ENCODE peak calls at places on chromosomes 7 and 10, in eight cellular contexts. One of them, this sample, is unnamed. For H3K9me3, the result is how much of the 10 kb centered on the place peaks cover.

GRCh38 chr10:68876919-68877250 is 24.2 kb upstream of the DDX50 start:
- DNase-seq in Peyer's patch: no peak
- DNase-seq in adrenal gland: no peak
- DNase-seq in neural progenitor cell: peak
- DNase-seq in lung: no peak
- DNase-seq in colonic mucosa: no peak
- DNase-seq in cardiac muscle cell: peak
- DNase-seq in spleen: no peak
- DNase-seq in this sample: no peak

GRCh38 chr7:155371884-155372781 is 74.5 kb downstream of the INSIG1 start:
- DNase-seq in cardiac muscle cell: no peak
- DNase-seq in spleen: peak
- DNase-seq in adrenal gland: no peak
- DNase-seq in lung: no peak
- DNase-seq in neural progenitor cell: peak
- DNase-seq in Peyer's patch: no peak
- DNase-seq in colonic mucosa: no peak
- DNase-seq in this sample: no peak

GRCh38 chr7:151437866-151438516 is 1.9 kb downstream of the CRYGN start:
- DNase-seq in spleen: peak
- DNase-seq in lung: no peak
- DNase-seq in cardiac muscle cell: no peak
- DNase-seq in colonic mucosa: no peak
- DNase-seq in adrenal gland: no peak
- DNase-seq in neural progenitor cell: no peak
- DNase-seq in Peyer's patch: no peak
- DNase-seq in this sample: no peak

GRCh38 chr7:55018361-55019328 is at the start of gene EGFR:
- DNase-seq in cardiac muscle cell: peak
- DNase-seq in spleen: peak
- DNase-seq in adrenal gland: peak
- DNase-seq in colonic mucosa: peak
- DNase-seq in lung: peak
- DNase-seq in Peyer's patch: no peak
- DNase-seq in neural progenitor cell: peak
- DNase-seq in this sample: no peak

GRCh38 chr7:96786261-96786997 is 76.8 kb upstream of the SEM1 start:
- DNase-seq in spleen: no peak
- DNase-seq in neural progenitor cell: peak
- DNase-seq in colonic mucosa: no peak
- DNase-seq in adrenal gland: peak
- DNase-seq in Peyer's patch: no peak
- DNase-seq in lung: no peak
- DNase-seq in cardiac muscle cell: peak
- DNase-seq in this sample: no peak

GRCh38 chr10:91758303-91759146 is 39.7 kb upstream of the TNKS2 start:
- DNase-seq in neural progenitor cell: peak
- DNase-seq in colonic mucosa: no peak
- DNase-seq in Peyer's patch: no peak
- DNase-seq in lung: no peak
- DNase-seq in spleen: no peak
- DNase-seq in adrenal gland: no peak
- DNase-seq in cardiac muscle cell: peak
- DNase-seq in this sample: no peak

GRCh38 chr10:77041636-77042258 is 595.9 kb downstream of the KCNMA1 start:
- DNase-seq in lung: no peak
- DNase-seq in adrenal gland: peak
- DNase-seq in colonic mucosa: peak
- DNase-seq in neural progenitor cell: no peak
- DNase-seq in Peyer's patch: peak
- DNase-seq in cardiac muscle cell: no peak
- DNase-seq in spleen: no peak
- DNase-seq in this sample: no peak

GRCh38 chr10:96856317-96856716 is 24.2 kb downstream of the LCOR start:
- DNase-seq in spleen: no peak
- DNase-seq in neural progenitor cell: peak
- DNase-seq in lung: no peak
- DNase-seq in adrenal gland: no peak
- DNase-seq in colonic mucosa: no peak
- DNase-seq in cardiac muscle cell: no peak
- DNase-seq in Peyer's patch: no peak
- DNase-seq in this sample: no peak

GRCh38 chr7:4830176-4830575 is 31.7 kb downstream of the PAPOLB start:
- DNase-seq in spleen: no peak
- DNase-seq in neural progenitor cell: peak
- DNase-seq in lung: peak
- DNase-seq in colonic mucosa: peak
- DNase-seq in adrenal gland: peak
- DNase-seq in cardiac muscle cell: peak
- DNase-seq in Peyer's patch: peak
- DNase-seq in this sample: peak

GRCh38 chr10:79483948-79484347 is 28.4 kb upstream of the EIF5AL1 start:
- DNase-seq in lung: peak
- DNase-seq in cardiac muscle cell: no peak
- DNase-seq in neural progenitor cell: no peak
- DNase-seq in spleen: no peak
- DNase-seq in colonic mucosa: peak
- DNase-seq in Peyer's patch: no peak
- DNase-seq in adrenal gland: peak
- DNase-seq in this sample: no peak

GRCh38 chr7:747186-747585 is 20.1 kb upstream of the PRKAR1B start:
- DNase-seq in colonic mucosa: no peak
- DNase-seq in neural progenitor cell: no peak
- DNase-seq in cardiac muscle cell: no peak
- DNase-seq in adrenal gland: no peak
- DNase-seq in spleen: peak
- DNase-seq in Peyer's patch: no peak
- DNase-seq in lung: no peak
- DNase-seq in this sample: no peak

GRCh38 chr7:11593322-11593721 is 238.7 kb downstream of the THSD7A start:
- DNase-seq in neural progenitor cell: no peak
- DNase-seq in Peyer's patch: no peak
- DNase-seq in colonic mucosa: no peak
- DNase-seq in lung: no peak
- DNase-seq in spleen: no peak
- DNase-seq in cardiac muscle cell: no peak
- DNase-seq in adrenal gland: no peak
- DNase-seq in this sample: no peak

GRCh38 chr10:55374917-55375316 is 573.9 kb upstream of the PCDH15 start:
- DNase-seq in Peyer's patch: no peak
- DNase-seq in adrenal gland: no peak
- DNase-seq in lung: no peak
- DNase-seq in neural progenitor cell: no peak
- DNase-seq in cardiac muscle cell: no peak
- DNase-seq in spleen: no peak
- DNase-seq in colonic mucosa: no peak
- DNase-seq in this sample: no peak

GRCh38 chr10:83961620-83962019 is 177.7 kb upstream of the GHITM start:
- DNase-seq in neural progenitor cell: peak
- DNase-seq in lung: no peak
- DNase-seq in Peyer's patch: no peak
- DNase-seq in spleen: no peak
- DNase-seq in adrenal gland: no peak
- DNase-seq in cardiac muscle cell: no peak
- DNase-seq in colonic mucosa: no peak
- DNase-seq in this sample: no peak

GRCh38 chr7:30795161-30795943 is 24.1 kb downstream of the MINDY4 start:
- DNase-seq in spleen: no peak
- DNase-seq in cardiac muscle cell: no peak
- DNase-seq in Peyer's patch: no peak
- DNase-seq in lung: peak
- DNase-seq in adrenal gland: no peak
- DNase-seq in colonic mucosa: no peak
- DNase-seq in neural progenitor cell: no peak
- DNase-seq in this sample: no peak

GRCh38 chr10:8044908-8045727 is 9.4 kb upstream of the GATA3 start:
- DNase-seq in cardiac muscle cell: no peak
- DNase-seq in neural progenitor cell: peak
- DNase-seq in adrenal gland: no peak
- DNase-seq in colonic mucosa: no peak
- DNase-seq in lung: no peak
- DNase-seq in Peyer's patch: no peak
- DNase-seq in spleen: no peak
- DNase-seq in this sample: no peak

GRCh38 chr7:50824882-50825281 is 42.2 kb upstream of the GRB10 start:
- DNase-seq in colonic mucosa: no peak
- DNase-seq in Peyer's patch: no peak
- DNase-seq in spleen: no peak
- DNase-seq in neural progenitor cell: no peak
- DNase-seq in adrenal gland: no peak
- DNase-seq in cardiac muscle cell: no peak
- DNase-seq in lung: no peak
- DNase-seq in this sample: no peak

GRCh38 chr7:49520971-49521370 is 252.5 kb upstream of the VWC2 start:
- DNase-seq in cardiac muscle cell: no peak
- DNase-seq in lung: no peak
- DNase-seq in neural progenitor cell: no peak
- DNase-seq in adrenal gland: no peak
- DNase-seq in spleen: no peak
- DNase-seq in colonic mucosa: no peak
- DNase-seq in Peyer's patch: no peak
- DNase-seq in this sample: no peak

GRCh38 chr10:117442521-117442920 is 67.3 kb upstream of the PDZD8 start:
- DNase-seq in neural progenitor cell: no peak
- DNase-seq in adrenal gland: no peak
- DNase-seq in spleen: peak
- DNase-seq in Peyer's patch: no peak
- DNase-seq in colonic mucosa: no peak
- DNase-seq in cardiac muscle cell: no peak
- DNase-seq in lung: no peak
- DNase-seq in this sample: no peak

GRCh38 chr7:90345548-90346319 is 782 bp upstream of the GTPBP10 start:
- DNase-seq in spleen: no peak
- DNase-seq in adrenal gland: peak
- DNase-seq in cardiac muscle cell: peak
- DNase-seq in lung: no peak
- DNase-seq in Peyer's patch: no peak
- DNase-seq in colonic mucosa: peak
- DNase-seq in neural progenitor cell: peak
- DNase-seq in this sample: no peak

GRCh38 chr10:116767235-116767634 is 24.9 kb upstream of the HSPA12A start:
- DNase-seq in neural progenitor cell: no peak
- DNase-seq in lung: no peak
- DNase-seq in cardiac muscle cell: no peak
- DNase-seq in Peyer's patch: no peak
- DNase-seq in colonic mucosa: peak
- DNase-seq in spleen: no peak
- DNase-seq in adrenal gland: peak
- DNase-seq in this sample: no peak

GRCh38 chr7:157538735-157539134 is 201.9 kb downstream of the DNAJB6 start:
- DNase-seq in cardiac muscle cell: no peak
- DNase-seq in colonic mucosa: no peak
- DNase-seq in adrenal gland: no peak
- DNase-seq in Peyer's patch: no peak
- DNase-seq in lung: no peak
- DNase-seq in spleen: no peak
- DNase-seq in neural progenitor cell: no peak
- DNase-seq in this sample: no peak

GRCh38 chr7:157540020-157540419 is 203.2 kb downstream of the DNAJB6 start:
- DNase-seq in neural progenitor cell: no peak
- DNase-seq in spleen: peak
- DNase-seq in lung: no peak
- DNase-seq in colonic mucosa: no peak
- DNase-seq in adrenal gland: no peak
- DNase-seq in Peyer's patch: no peak
- DNase-seq in cardiac muscle cell: no peak
- DNase-seq in this sample: no peak

GRCh38 chr7:157539521-157539920 is 202.7 kb downstream of the DNAJB6 start:
- DNase-seq in Peyer's patch: no peak
- DNase-seq in adrenal gland: no peak
- DNase-seq in colonic mucosa: no peak
- DNase-seq in spleen: peak
- DNase-seq in neural progenitor cell: no peak
- DNase-seq in cardiac muscle cell: no peak
- DNase-seq in lung: no peak
- DNase-seq in this sample: no peak

GRCh38 chr7:157537056-157537455 is 200.3 kb downstream of the DNAJB6 start:
- DNase-seq in cardiac muscle cell: no peak
- DNase-seq in spleen: peak
- DNase-seq in adrenal gland: no peak
- DNase-seq in neural progenitor cell: no peak
- DNase-seq in colonic mucosa: no peak
- DNase-seq in lung: no peak
- DNase-seq in Peyer's patch: no peak
- DNase-seq in this sample: no peak

DNA sequence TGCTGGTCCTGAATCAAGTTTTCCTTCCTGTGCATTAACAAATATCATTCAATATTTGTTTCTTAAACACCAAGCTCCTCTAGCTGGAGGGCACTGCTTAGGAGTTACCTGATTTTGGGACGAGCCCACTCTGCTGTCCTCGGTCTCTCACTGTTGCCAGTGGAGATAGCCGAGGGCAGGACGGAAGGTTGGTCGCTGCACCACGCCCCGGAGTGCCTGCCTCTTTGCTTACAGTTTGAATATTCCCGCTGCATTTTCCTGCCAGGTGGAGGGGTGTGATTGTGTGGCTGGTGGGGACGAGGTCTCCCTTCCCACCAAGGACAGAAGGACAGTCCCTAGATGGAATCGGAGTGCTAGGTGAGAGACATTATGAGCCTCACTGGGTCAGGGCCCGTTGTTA is 201.5 kb downstream of the DNAJB6 start:
- DNase-seq in neural progenitor cell: no peak
- DNase-seq in spleen: peak
- DNase-seq in cardiac muscle cell: no peak
- DNase-seq in Peyer's patch: no peak
- DNase-seq in lung: no peak
- DNase-seq in adrenal gland: no peak
- DNase-seq in colonic mucosa: no peak
- DNase-seq in this sample: no peak
- H3K9me3 ChIP-seq in neural progenitor cell: under half
- H3K9me3 ChIP-seq in spleen: under half
- H3K9me3 ChIP-seq in cardiac muscle cell: under half
- H3K9me3 ChIP-seq in Peyer's patch: under half
- H3K9me3 ChIP-seq in lung: under half
- H3K9me3 ChIP-seq in adrenal gland: under half
- H3K9me3 ChIP-seq in colonic mucosa: under half
- H3K9me3 ChIP-seq in this sample: under half

GRCh38 chr10:46255696-46256355 is 31.0 kb upstream of the ANTXRL start:
- DNase-seq in cardiac muscle cell: peak
- DNase-seq in adrenal gland: peak
- DNase-seq in neural progenitor cell: peak
- DNase-seq in lung: peak
- DNase-seq in colonic mucosa: peak
- DNase-seq in spleen: peak
- DNase-seq in Peyer's patch: peak
- DNase-seq in this sample: peak
- TF ChIP-seq CTCF in cardiac muscle cell: peak
- TF ChIP-seq CTCF in adrenal gland: peak
- TF ChIP-seq CTCF in neural progenitor cell: peak
- TF ChIP-seq CTCF in lung: peak
- TF ChIP-seq CTCF in colonic mucosa: peak
- TF ChIP-seq CTCF in spleen: no peak
- TF ChIP-seq CTCF in Peyer's patch: peak
- TF ChIP-seq CTCF in this sample: peak

GRCh38 chr10:107728807-107729206 is 564.3 kb upstream of the SORCS1 start:
- DNase-seq in Peyer's patch: no peak
- DNase-seq in lung: no peak
- DNase-seq in spleen: no peak
- DNase-seq in adrenal gland: no peak
- DNase-seq in colonic mucosa: peak
- DNase-seq in cardiac muscle cell: no peak
- DNase-seq in neural progenitor cell: no peak
- DNase-seq in this sample: no peak
- H3K27ac ChIP-seq in Peyer's patch: no peak
- H3K27ac ChIP-seq in lung: no peak
- H3K27ac ChIP-seq in spleen: no peak
- H3K27ac ChIP-seq in adrenal gland: no peak
- H3K27ac ChIP-seq in colonic mucosa: peak
- H3K27ac ChIP-seq in cardiac muscle cell: no peak
- H3K27ac ChIP-seq in neural progenitor cell: no peak
- H3K27ac ChIP-seq in this sample: no peak

GRCh38 chr7:99535667-99536066 is 16.2 kb downstream of the FAM200A start:
- DNase-seq in adrenal gland: no peak
- DNase-seq in spleen: no peak
- DNase-seq in neural progenitor cell: no peak
- DNase-seq in colonic mucosa: no peak
- DNase-seq in cardiac muscle cell: no peak
- DNase-seq in lung: no peak
- DNase-seq in Peyer's patch: no peak
- DNase-seq in this sample: no peak
- H3K9me3 ChIP-seq in adrenal gland: under half
- H3K9me3 ChIP-seq in spleen: under half
- H3K9me3 ChIP-seq in neural progenitor cell: under half
- H3K9me3 ChIP-seq in colonic mucosa: under half
- H3K9me3 ChIP-seq in cardiac muscle cell: under half
- H3K9me3 ChIP-seq in lung: under half
- H3K9me3 ChIP-seq in Peyer's patch: under half
- H3K9me3 ChIP-seq in this sample: under half